ENCODE peak calls at places on chromosomes 11 and 22, in nine cellular contexts. S is WTC11, U is AG09309, W is psoas muscle, T is GM10248, X is GM13976, O is neural crest cell, F is BJ, I is fibroblast of lung. L is an unnamed sample.
A peak's percentile ranks its signal among the peaks of the same experiment; 100 is the strongest.

GRCh38 chr11:57792870-57793269 is 31.3 kb downstream of the CTNND1 start:
- DNase-seq in U (no peak), T (no peak), F (no peak), O (no peak), S (no peak), X (no peak), I (no peak), W (no peak), L (no peak)

GRCh38 chr11:33996498-33997454 is 54.8 kb upstream of the CAPRIN1 start:
- DNase-seq in F (no peak), U (peak; percentile 37), X (peak; percentile 79), W (peak; percentile 64), O (peak; percentile 73), S (peak; percentile 80), I (peak; percentile 58), T (peak; percentile 77), L (peak; percentile 78)

GRCh38 chr11:46895821-46896220 is 22.5 kb downstream of the LRP4 start:
- DNase-seq in F (no peak), O (no peak), T (no peak), I (peak; percentile 50), U (no peak), W (peak; percentile 89), S (no peak), X (no peak), L (no peak)

GRCh38 chr22:24189249-24190158 is 8.2 kb downstream of the SUSD2 start:
- DNase-seq in T (peak; percentile 87), I (peak; percentile 38), F (no peak), O (peak; percentile 65), U (no peak), X (peak; percentile 90), S (peak; percentile 86), W (peak; percentile 81), L (peak; percentile 88)

GRCh38 chr11:119120639-119121007 is 757 bp upstream of the HINFP start:
- DNase-seq in X (no peak), S (no peak), W (no peak), I (peak; percentile 78), T (no peak), F (no peak), O (no peak), U (no peak), L (no peak)

GRCh38 chr22:41052661-41053490 is 39.5 kb upstream of the EP300 start:
- DNase-seq in T (no peak), I (peak; percentile 76), O (no peak), S (no peak), X (no peak), U (peak; percentile 28), F (no peak), W (no peak), L (no peak)

GRCh38 chr22:40519284-40519947 is 117.1 kb downstream of the MRTFA start:
- DNase-seq in O (no peak), F (no peak), W (no peak), I (no peak), X (peak; percentile 68), U (no peak), S (no peak), T (peak; percentile 67), L (peak; percentile 56)

GRCh38 chr22:20803696-20804324 is 29.9 kb downstream of the SERPIND1 start:
- DNase-seq in F (no peak), O (peak; percentile 36), T (peak; percentile 38), U (no peak), W (no peak), X (peak; percentile 50), S (peak; percentile 71), I (peak; percentile 11), L (no peak)

GRCh38 chr11:96280444-96280843 is 62.6 kb downstream of the MAML2 start:
- DNase-seq in S (no peak), X (no peak), W (no peak), F (no peak), I (no peak), O (no peak), U (no peak), T (no peak), L (no peak)

GRCh38 chr11:16364250-16364649 is 7.9 kb upstream of the SOX6 start:
- DNase-seq in O (no peak), F (no peak), T (no peak), X (no peak), S (no peak), U (no peak), I (no peak), W (no peak), L (no peak)

GRCh38 chr11:48088682-48089050 is 108.3 kb downstream of the PTPRJ start:
- DNase-seq in T (no peak), I (peak; percentile 32), W (no peak), S (no peak), U (no peak), O (no peak), X (no peak), F (no peak), L (no peak)

GRCh38 chr11:69521461-69521860 is 40.0 kb downstream of the LINC01488 start:
- DNase-seq in X (no peak), W (no peak), T (no peak), O (no peak), F (no peak), S (peak; percentile 77), I (no peak), U (no peak), L (no peak)

GRCh38 chr11:19268901-19269300 is 28.2 kb upstream of the E2F8 start:
- DNase-seq in T (no peak), F (no peak), O (no peak), S (no peak), X (no peak), I (no peak), U (no peak), W (no peak), L (no peak)

GRCh38 chr11:22634897-22635629 is 9.4 kb upstream of the FANCF start:
- DNase-seq in S (peak; percentile 33), U (no peak), I (peak; percentile 20), O (no peak), T (no peak), X (no peak), W (no peak), F (no peak), L (no peak)

GRCh38 chr22:23913306-23913660 is 19.1 kb downstream of the MIF start:
- DNase-seq in T (peak; percentile 58), F (no peak), U (no peak), I (no peak), O (no peak), W (no peak), S (no peak), X (peak; percentile 62), L (peak; percentile 57)

GRCh38 chr11:121513807-121514206 is 61.0 kb upstream of the SORL1-AS1 start:
- DNase-seq in I (no peak), X (no peak), U (no peak), T (no peak), S (no peak), O (no peak), F (no peak), W (no peak), L (no peak)

GRCh38 chr22:48347311-48347710 is 1480.4 kb downstream of the BRD1 start:
- DNase-seq in T (no peak), S (no peak), W (peak; percentile 19), O (no peak), U (no peak), X (no peak), I (no peak), F (no peak), L (no peak)

GRCh38 chr11:64234840-64235379 is 526 bp downstream of the VEGFB start:
- DNase-seq in F (no peak), T (no peak), X (no peak), W (peak; percentile 71), U (no peak), I (no peak), S (peak; percentile 50), O (no peak), L (no peak)

GRCh38 chr11:34647532-34647931 is 26.6 kb downstream of the EHF start:
- DNase-seq in F (no peak), S (no peak), I (peak; percentile 29), U (no peak), O (no peak), W (no peak), T (no peak), X (no peak), L (no peak)

DNA sequence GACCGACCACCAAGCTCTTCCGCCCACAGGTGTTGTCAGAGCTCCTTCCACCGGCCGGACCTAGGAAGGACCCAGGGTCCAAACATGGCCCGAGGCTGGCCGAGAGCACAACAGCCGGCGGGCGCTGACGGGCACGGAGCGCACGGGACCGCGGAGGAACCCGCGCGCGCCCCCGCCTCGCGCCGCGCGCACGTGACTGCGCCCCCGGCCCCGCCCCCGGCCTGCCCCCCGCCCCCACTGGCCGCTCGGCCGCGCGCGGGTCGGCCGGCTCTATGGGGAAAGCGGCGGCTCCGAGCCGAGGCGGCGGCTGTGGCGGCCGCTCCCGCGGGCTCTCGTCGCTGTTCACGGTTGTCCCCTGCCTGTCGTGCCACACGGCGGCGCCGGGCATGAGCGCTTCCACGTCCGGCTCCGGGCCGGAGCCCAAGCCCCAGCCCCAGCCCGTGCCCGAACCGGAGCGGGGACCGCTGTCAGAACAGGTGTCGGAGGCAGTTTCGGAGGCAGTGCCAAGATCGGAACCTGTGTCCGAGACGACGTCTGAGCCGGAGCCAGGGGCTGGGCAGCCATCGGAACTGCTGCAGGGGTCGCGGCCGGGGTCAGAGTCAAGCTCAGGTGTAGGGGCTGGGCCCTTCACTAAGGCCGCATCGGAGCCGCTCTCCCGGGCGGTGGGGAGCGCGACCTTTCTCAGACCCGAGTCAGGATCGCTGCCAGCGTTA is at the start of gene OSBP2:
- DNase-seq in S (peak; percentile 56), U (no peak), O (peak; percentile 48), X (peak; percentile 63), T (peak; percentile 59), F (no peak), I (no peak), W (peak; percentile 64), L (peak; percentile 66)
- TF ChIP-seq CTCF in S (no peak), U (no peak), O (no peak), X (no peak), T (no peak), F (no peak), I (no peak), W (peak; percentile 13), L (peak; percentile 10)

GRCh38 chr11:32115406-32115805 is 24.5 kb downstream of the RCN1 start:
- DNase-seq in F (no peak), S (no peak), I (no peak), W (no peak), X (no peak), O (no peak), U (no peak), T (no peak), L (no peak)
- TF ChIP-seq CTCF in F (no peak), S (no peak), I (no peak), W (no peak), X (no peak), O (no peak), U (no peak), T (no peak), L (no peak)

DNA sequence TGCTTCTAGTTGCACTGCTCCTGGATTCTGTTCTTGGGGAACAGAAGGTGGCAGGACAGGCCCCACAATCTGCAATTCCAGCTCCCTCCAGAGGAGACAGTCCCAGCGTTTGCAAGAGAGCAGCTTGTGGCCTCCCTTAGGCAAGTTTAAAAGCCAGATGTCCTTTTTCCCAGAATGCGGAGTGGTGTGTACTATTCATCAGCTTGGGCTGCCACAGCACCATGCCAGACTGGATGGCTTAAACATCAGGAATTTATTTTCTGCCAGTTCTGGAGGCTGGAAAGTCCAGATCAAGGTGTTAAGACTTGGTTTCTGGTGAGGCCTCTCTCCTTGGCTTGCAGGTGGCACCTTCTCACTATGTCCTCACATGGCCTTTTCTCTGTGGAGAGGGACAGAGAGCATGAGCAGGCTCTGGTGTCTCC is 11.7 kb downstream of the MIAT start:
- DNase-seq in I (no peak), X (no peak), U (no peak), W (no peak), T (no peak), S (peak; percentile 74), O (peak; percentile 40), F (no peak), L (no peak)
- TF ChIP-seq CTCF in I (peak; percentile 53), X (no peak), U (peak; percentile 44), W (peak; percentile 24), T (no peak), S (no peak), O (peak; percentile 49), F (peak; percentile 66), L (no peak)

GRCh38 chr11:61671527-61671926 is 8.7 kb upstream of the DAGLA start:
- DNase-seq in W (peak; percentile 42), O (no peak), T (no peak), S (peak; percentile 61), X (no peak), F (no peak), U (no peak), I (no peak), L (no peak)
- TF ChIP-seq CTCF in W (no peak), O (peak; percentile 52), T (no peak), S (no peak), X (no peak), F (peak; percentile 49), U (peak; percentile 41), I (peak; percentile 43), L (peak; percentile 8)